ENCODE peak calls at places on chromosome 4, in nine cellular contexts. O, Q, B, J, U, T, R, L and M are unnamed samples.

GRCh38 chr4:1489639-1489995 is 83.4 kb upstream of the NKX1-1 start:
- DNase-seq in R (no peak), Q (no peak), B (no peak), U (no peak), T (no peak), O (no peak), J (no peak), L (peak; percentile 74), M (no peak)

GRCh38 chr4:3074846-3075651 is 568 bp downstream of the HTT start:
- DNase-seq in Q (peak; percentile 77), B (peak; percentile 62), T (peak; percentile 50), J (peak; percentile 42), L (peak; percentile 88), R (peak; percentile 88), U (peak; percentile 63), O (peak; percentile 18), M (peak; percentile 3)

GRCh38 chr4:110309686-110310085 is 111.3 kb upstream of the ELOVL6 start:
- DNase-seq in J (no peak), R (no peak), Q (no peak), T (no peak), L (no peak), O (no peak), B (no peak), U (no peak), M (no peak)

GRCh38 chr4:81802308-81802846 is 330.7 kb upstream of the RASGEF1B start:
- DNase-seq in J (no peak), L (no peak), B (no peak), T (no peak), O (no peak), U (no peak), R (no peak), Q (no peak), M (no peak)

GRCh38 chr4:180542445-180543100 is 1700.6 kb upstream of the TENM3 start:
- DNase-seq in U (no peak), B (peak; percentile 72), T (no peak), J (no peak), O (no peak), R (no peak), L (no peak), Q (no peak), M (no peak)

GRCh38 chr4:29805245-29805644 is 914.9 kb upstream of the PCDH7 start:
- DNase-seq in U (no peak), R (peak; percentile 65), L (no peak), T (no peak), Q (no peak), J (no peak), O (no peak), B (peak; percentile 47), M (no peak)

GRCh38 chr4:162644346-162644745 is 480.5 kb upstream of the FSTL5 start:
- DNase-seq in U (no peak), O (no peak), Q (no peak), L (no peak), B (no peak), R (no peak), T (no peak), J (no peak), M (no peak)

GRCh38 chr4:128060130-128060619 is 937 bp upstream of the LARP1B start:
- DNase-seq in O (no peak), L (no peak), U (peak; percentile 36), T (no peak), Q (no peak), R (peak; percentile 59), B (no peak), J (no peak), M (no peak)

GRCh38 chr4:112853662-112854256 is 195.7 kb upstream of the ANK2 start:
- DNase-seq in R (no peak), Q (no peak), U (no peak), T (no peak), L (no peak), J (no peak), O (no peak), B (no peak), M (no peak)